ENCODE peak calls at places on chromosomes 4 and X, in six cellular contexts. W is lung microvascular endothelial cell; T is RCC 7860; J is stimulated activated CD4-positive, alpha-beta T cell treated with anti-CD3 and anti-CD28 coated beads, Interleukin-12 subunit alpha, Interleukin-12 subunit beta, amount 100 ng/mL, for 4 hours; F is SW480; O is frontal cortex. H is an unnamed sample.

GRCh38 chrX:141220342-141221008 is 21.8 kb downstream of the SPANXC start:
- DNase-seq in O (no peak), F (peak; percentile 50), W (peak; percentile 73), J (no peak), T (peak; percentile 65), H (peak; percentile 35)

GRCh38 chr4:104128850-104129213 is 365.9 kb downstream of the CXXC4 start:
- DNase-seq in J (no peak), F (peak; percentile 54), W (no peak), O (no peak), T (peak; percentile 40), H (peak; percentile 67)

GRCh38 chr4:20992002-20992401 is 291.7 kb downstream of the PACRGL start:
- DNase-seq in W (peak; percentile 77), F (no peak), O (no peak), T (peak; percentile 20), J (no peak), H (no peak)

GRCh38 chr4:40918330-40918729 is 168.6 kb downstream of the NSUN7 start:
- DNase-seq in J (no peak), F (no peak), O (no peak), T (no peak), W (peak; percentile 41), H (no peak)

GRCh38 chr4:184165291-184165690 is 52.4 kb downstream of the ENPP6 start:
- DNase-seq in J (no peak), O (no peak), T (peak; percentile 3), W (no peak), F (peak; percentile 9), H (no peak)

GRCh38 chr4:98612318-98613250 is 45.8 kb downstream of the TSPAN5 start:
- DNase-seq in J (no peak), F (no peak), O (no peak), W (no peak), T (no peak), H (no peak)

GRCh38 chr4:53479731-53480525 is 102.5 kb downstream of the FIP1L1 start:
- DNase-seq in J (no peak), O (no peak), W (no peak), F (no peak), T (peak; percentile 47), H (no peak)

GRCh38 chrX:150361777-150362351 is 1.3 kb upstream of the MAMLD1 start:
- DNase-seq in J (peak; percentile 17), F (peak; percentile 3), T (no peak), W (peak; percentile 5), O (peak; percentile 20), H (no peak)